ENCODE peak calls at places on chromosomes 3 and 15, in nine cellular contexts. T, Y, K, M, X, F, V, A and B are unnamed samples.
A peak's percentile ranks its signal among the peaks of the same experiment; 100 is the strongest.

GRCh38 chr15:87755226-87755625 is 501.3 kb downstream of the NTRK3 start:
- DNase-seq in T (no peak), Y (no peak), K (no peak), M (no peak), X (no peak), F (no peak), V (no peak), A (no peak), B (no peak)

GRCh38 chr3:141384157-141384556 is 15.9 kb downstream of the ZBTB38 start:
- DNase-seq in T (no peak), Y (no peak), K (no peak), M (no peak), X (no peak), F (no peak), V (no peak), A (no peak), B (no peak)

GRCh38 chr15:80228959-80229610 is 22.9 kb downstream of the CTXND1 start:
- DNase-seq in T (no peak), Y (no peak), K (no peak), M (no peak), X (no peak), F (no peak), V (no peak), A (no peak), B (no peak)

GRCh38 chr15:38707802-38708671 is 143.4 kb upstream of the RASGRP1 start:
- DNase-seq in T (peak; percentile 24), Y (no peak), K (peak; percentile 39), M (no peak), X (no peak), F (peak; percentile 54), V (no peak), A (no peak), B (no peak)

GRCh38 chr3:160637081-160637480 is 39.9 kb upstream of the ARL14 start:
- DNase-seq in T (no peak), Y (no peak), K (no peak), M (no peak), X (no peak), F (no peak), V (no peak), A (no peak), B (no peak)

GRCh38 chr3:161305095-161305991 is 66.0 kb downstream of the SPTSSB start:
- DNase-seq in T (no peak), Y (no peak), K (no peak), M (no peak), X (no peak), F (no peak), V (no peak), A (no peak), B (no peak)

GRCh38 chr3:36695769-36696137 is 68.6 kb downstream of the DCLK3 start:
- DNase-seq in T (no peak), Y (no peak), K (no peak), M (no peak), X (no peak), F (no peak), V (no peak), A (no peak), B (no peak)

GRCh38 chr3:148466143-148466542 is 231.6 kb upstream of the AGTR1 start:
- DNase-seq in T (no peak), Y (no peak), K (no peak), M (no peak), X (no peak), F (no peak), V (no peak), A (no peak), B (no peak)

GRCh38 chr15:67822537-67823370 is 2.6 kb upstream of the SKOR1 start:
- DNase-seq in T (no peak), Y (peak; percentile 53), K (no peak), M (no peak), X (no peak), F (no peak), V (no peak), A (no peak), B (no peak)

GRCh38 chr3:72137865-72138861 is 353.2 kb upstream of the PROK2 start:
- DNase-seq in T (no peak), Y (no peak), K (no peak), M (no peak), X (no peak), F (no peak), V (no peak), A (no peak), B (no peak)

GRCh38 chr3:156576887-156577427 is 22.0 kb upstream of the SSR3 start:
- DNase-seq in T (no peak), Y (no peak), K (no peak), M (no peak), X (no peak), F (no peak), V (no peak), A (no peak), B (no peak)

GRCh38 chr15:99411234-99411633 is 154.6 kb upstream of the MEF2A start:
- DNase-seq in T (no peak), Y (no peak), K (no peak), M (no peak), X (no peak), F (no peak), V (no peak), A (no peak), B (no peak)

GRCh38 chr3:191563722-191564121 is 102.8 kb downstream of the PYDC2 start:
- DNase-seq in T (no peak), Y (no peak), K (no peak), M (no peak), X (no peak), F (no peak), V (no peak), A (no peak), B (no peak)

GRCh38 chr15:78061963-78062427 is 15.5 kb downstream of the TBC1D2B start:
- DNase-seq in T (no peak), Y (no peak), K (no peak), M (no peak), X (no peak), F (no peak), V (no peak), A (no peak), B (no peak)

DNA sequence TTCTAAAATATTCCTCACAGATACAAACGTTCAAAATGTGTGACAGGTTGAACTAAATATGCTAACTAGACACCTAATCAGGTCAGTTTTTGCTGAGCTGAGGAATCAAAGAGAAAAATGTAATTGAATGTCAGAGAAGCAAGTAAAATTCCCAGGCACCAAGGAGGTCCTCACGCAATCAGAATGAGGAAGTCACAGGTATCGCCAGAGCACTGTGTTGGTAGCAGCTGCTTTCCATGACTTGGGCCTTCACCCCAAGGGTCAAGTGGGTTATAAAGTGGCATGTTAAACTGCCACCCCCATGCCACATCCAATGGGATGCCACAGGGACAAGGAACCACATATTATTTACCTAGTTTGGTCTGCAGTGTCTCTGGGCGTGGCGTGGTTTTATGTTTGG is 125.0 kb downstream of the TFG start:
- DNase-seq in T (no peak), Y (no peak), K (no peak), M (no peak), X (no peak), F (no peak), V (no peak), A (no peak), B (no peak)
- H3K4me1 ChIP-seq in T (no peaks in the 10 kb centered on the region), Y (no peaks in the 10 kb centered on the region), K (peaks cover 19% of the 10 kb centered on the region), M (no peaks in the 10 kb centered on the region), X (no peaks in the 10 kb centered on the region), F (no peaks in the 10 kb centered on the region), V (no peaks in the 10 kb centered on the region), A (no peaks in the 10 kb centered on the region), B (no peaks in the 10 kb centered on the region)

GRCh38 chr3:188692700-188693099 is 479.1 kb upstream of the TPRG1 start:
- DNase-seq in T (no peak), Y (no peak), K (no peak), M (no peak), X (no peak), F (no peak), V (no peak), A (no peak), B (no peak)
- H3K4me1 ChIP-seq in T (no peaks in the 10 kb centered on the region), Y (peaks cover 15% of the 10 kb centered on the region), K (peaks cover 21% of the 10 kb centered on the region), M (peaks cover 20% of the 10 kb centered on the region), X (peaks cover 42% of the 10 kb centered on the region), F (peaks cover 19% of the 10 kb centered on the region), V (peaks cover 24% of the 10 kb centered on the region), A (no peaks in the 10 kb centered on the region), B (peaks cover 16% of the 10 kb centered on the region)

GRCh38 chr3:58197588-58197987 is 13.2 kb downstream of the DNASE1L3 start:
- DNase-seq in T (no peak), Y (no peak), K (no peak), M (no peak), X (no peak), F (no peak), V (no peak), A (no peak), B (no peak)
- H3K4me1 ChIP-seq in T (no peaks in the 10 kb centered on the region), Y (no peaks in the 10 kb centered on the region), K (peaks cover 89% of the 10 kb centered on the region), M (peaks cover 32% of the 10 kb centered on the region), X (no peaks in the 10 kb centered on the region), F (no peaks in the 10 kb centered on the region), V (peaks cover 27% of the 10 kb centered on the region), A (no peaks in the 10 kb centered on the region), B (peaks cover 43% of the 10 kb centered on the region)

GRCh38 chr3:55180161-55180560 is 252.3 kb upstream of the LRTM1 start:
- DNase-seq in T (no peak), Y (no peak), K (no peak), M (no peak), X (no peak), F (no peak), V (no peak), A (no peak), B (no peak)

GRCh38 chr3:55180936-55181535 is 253.2 kb upstream of the LRTM1 start:
- DNase-seq in T (no peak), Y (no peak), K (peak; percentile 11), M (no peak), X (no peak), F (peak; percentile 31), V (no peak), A (no peak), B (no peak)

GRCh38 chr3:55185380-55185779 is 257.5 kb upstream of the LRTM1 start:
- DNase-seq in T (no peak), Y (no peak), K (no peak), M (no peak), X (no peak), F (no peak), V (no peak), A (no peak), B (no peak)

GRCh38 chr3:55178336-55178735 is 250.5 kb upstream of the LRTM1 start:
- DNase-seq in T (no peak), Y (no peak), K (no peak), M (no peak), X (no peak), F (no peak), V (no peak), A (no peak), B (no peak)

DNA sequence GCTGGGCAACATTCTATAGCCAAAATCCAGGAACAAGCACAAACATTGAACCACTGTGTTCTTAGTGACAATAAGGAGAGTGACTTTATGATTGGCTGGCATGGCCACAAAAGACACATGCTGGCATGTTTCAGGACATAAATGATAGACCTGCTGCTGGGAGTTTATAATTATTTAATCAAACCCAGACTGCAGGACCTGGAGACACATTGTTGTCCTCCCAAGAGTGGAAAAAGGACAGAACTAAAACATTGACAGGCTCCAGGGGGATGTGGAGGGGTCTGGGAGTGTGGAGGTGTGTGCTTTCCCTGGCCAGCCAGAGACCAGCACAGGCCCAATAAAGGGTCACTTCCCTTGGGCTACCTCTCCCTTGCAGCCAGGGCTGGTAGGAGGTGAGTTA is 255.4 kb upstream of the LRTM1 start:
- DNase-seq in T (no peak), Y (no peak), K (no peak), M (no peak), X (no peak), F (no peak), V (no peak), A (no peak), B (no peak)
- H3K4me1 ChIP-seq in T (no peaks in the 10 kb centered on the region), Y (no peaks in the 10 kb centered on the region), K (no peaks in the 10 kb centered on the region), M (no peaks in the 10 kb centered on the region), X (no peaks in the 10 kb centered on the region), F (no peaks in the 10 kb centered on the region), V (no peaks in the 10 kb centered on the region), A (no peaks in the 10 kb centered on the region), B (no peaks in the 10 kb centered on the region)

GRCh38 chr15:52220251-52220650 is 29.1 kb upstream of the GNB5 start:
- DNase-seq in T (no peak), Y (no peak), K (no peak), M (no peak), X (no peak), F (no peak), V (no peak), A (no peak), B (no peak)
- H3K4me1 ChIP-seq in T (no peaks in the 10 kb centered on the region), Y (no peaks in the 10 kb centered on the region), K (no peaks in the 10 kb centered on the region), M (no peaks in the 10 kb centered on the region), X (no peaks in the 10 kb centered on the region), F (no peaks in the 10 kb centered on the region), V (no peaks in the 10 kb centered on the region), A (peaks cover 24% of the 10 kb centered on the region), B (no peaks in the 10 kb centered on the region)